ENCODE peak calls at places on chromosomes 5 and 9, in four cellular contexts. R is endodermal cell, W is GM12878, V is fibroblast of lung. J is an unnamed sample.

GRCh38 chr5:93092349-93093105 is 488.5 kb downstream of the NR2F1-AS1 start:
- DNase-seq in R (no peak), W (no peak), V (peak), J (peak)

GRCh38 chr9:97555164-97555563 is 53.7 kb downstream of the TMOD1 start:
- DNase-seq in W (no peak), R (no peak), V (peak), J (peak)

GRCh38 chr9:111108946-111109345 is 70.7 kb upstream of the LPAR1 start:
- DNase-seq in R (no peak), W (no peak), V (peak), J (peak)

GRCh38 chr9:136618578-136619547 is 43.9 kb upstream of the EGFL7 start:
- DNase-seq in V (no peak), W (no peak), R (no peak), J (no peak)

GRCh38 chr9:136402067-136402466 is 2.1 kb upstream of the SNAPC4 start:
- DNase-seq in V (no peak), R (no peak), W (no peak), J (no peak)

GRCh38 chr5:176816791-176817272 is 6.5 kb downstream of the UNC5A start:
- DNase-seq in W (no peak), R (no peak), V (no peak), J (no peak)

GRCh38 chr9:97382099-97382718 is 29.7 kb upstream of the TDRD7 start:
- DNase-seq in V (no peak), R (no peak), W (no peak), J (no peak)

GRCh38 chr9:99020786-99021436 is 77.2 kb downstream of the COL15A1 start:
- DNase-seq in V (no peak), W (no peak), R (peak), J (no peak)

GRCh38 chr5:147216552-147217154 is 18.2 kb upstream of the STK32A start:
- DNase-seq in V (peak), W (no peak), R (peak), J (no peak)

GRCh38 chr9:14661421-14662059 is 31.7 kb downstream of the ZDHHC21 start:
- DNase-seq in R (no peak), V (peak), W (no peak), J (peak)

GRCh38 chr9:96021616-96022444 is 146.3 kb downstream of the ERCC6L2 start:
- DNase-seq in W (no peak), V (no peak), R (peak), J (peak)

GRCh38 chr5:133226186-133226585 is 174.4 kb downstream of the HSPA4 start:
- DNase-seq in V (no peak), W (no peak), R (peak), J (no peak)

GRCh38 chr9:84953797-84954695 is 284.5 kb downstream of the NTRK2 start:
- DNase-seq in W (no peak), V (peak), R (peak), J (peak)

GRCh38 chr5:172058088-172058487 is 51.6 kb upstream of the FBXW11 start:
- DNase-seq in V (no peak), R (no peak), W (no peak), J (no peak)

GRCh38 chr5:95984287-95984938 is 22.8 kb upstream of the ELL2 start:
- DNase-seq in W (no peak), R (no peak), V (peak), J (peak)

GRCh38 chr5:173984218-173984617 is 4.8 kb upstream of the C5orf47 start:
- DNase-seq in V (peak), R (peak), W (no peak), J (peak)

GRCh38 chr5:114360816-114361723 is 800 bp upstream of the KCNN2 start:
- DNase-seq in R (peak), W (no peak), V (no peak), J (peak)

GRCh38 chr5:114362197-114362976 is 517 bp downstream of the KCNN2 start:
- DNase-seq in W (no peak), V (peak), R (no peak), J (peak)

GRCh38 chr5:114361724-114362196 is at the start of gene KCNN2:
- DNase-seq in V (peak), W (peak), R (peak), J (peak)

GRCh38 chr5:114363837-114364236 is 2.0 kb downstream of the KCNN2 start:
- DNase-seq in R (no peak), W (no peak), V (no peak), J (no peak)

DNA sequence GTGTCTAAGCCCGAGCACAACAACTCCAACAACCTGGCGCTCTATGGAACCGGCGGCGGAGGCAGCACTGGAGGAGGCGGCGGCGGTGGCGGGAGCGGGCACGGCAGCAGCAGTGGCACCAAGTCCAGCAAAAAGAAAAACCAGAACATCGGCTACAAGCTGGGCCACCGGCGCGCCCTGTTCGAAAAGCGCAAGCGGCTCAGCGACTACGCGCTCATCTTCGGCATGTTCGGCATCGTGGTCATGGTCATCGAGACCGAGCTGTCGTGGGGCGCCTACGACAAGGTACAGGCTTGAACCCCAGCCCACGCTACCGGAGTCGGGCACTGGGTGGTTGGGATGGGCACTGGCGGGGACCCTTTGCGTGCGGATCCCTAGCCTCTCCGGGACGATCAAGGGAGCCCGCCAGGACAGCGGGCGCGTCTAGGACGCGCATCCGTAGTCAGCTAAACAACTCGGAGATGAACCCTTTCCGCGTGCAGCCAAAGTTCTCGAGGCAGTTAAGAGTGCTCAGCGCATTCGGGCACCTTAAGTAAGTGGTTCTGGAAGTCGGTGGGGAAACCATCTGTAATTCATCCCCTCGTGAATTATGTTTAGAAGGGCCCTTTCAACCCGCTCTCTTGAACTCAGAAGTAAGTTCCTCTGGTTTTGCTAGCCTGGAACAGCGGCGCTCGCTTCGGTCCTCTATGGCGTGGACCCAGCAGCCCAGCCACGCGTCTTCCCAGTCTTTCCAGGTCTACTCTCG is 1.3 kb downstream of the KCNN2 start:
- DNase-seq in V (no peak), W (no peak), R (peak), J (peak)
- H3K4me3 ChIP-seq in V (peak), W (no peak), R (peak), J (no peak)

DNA sequence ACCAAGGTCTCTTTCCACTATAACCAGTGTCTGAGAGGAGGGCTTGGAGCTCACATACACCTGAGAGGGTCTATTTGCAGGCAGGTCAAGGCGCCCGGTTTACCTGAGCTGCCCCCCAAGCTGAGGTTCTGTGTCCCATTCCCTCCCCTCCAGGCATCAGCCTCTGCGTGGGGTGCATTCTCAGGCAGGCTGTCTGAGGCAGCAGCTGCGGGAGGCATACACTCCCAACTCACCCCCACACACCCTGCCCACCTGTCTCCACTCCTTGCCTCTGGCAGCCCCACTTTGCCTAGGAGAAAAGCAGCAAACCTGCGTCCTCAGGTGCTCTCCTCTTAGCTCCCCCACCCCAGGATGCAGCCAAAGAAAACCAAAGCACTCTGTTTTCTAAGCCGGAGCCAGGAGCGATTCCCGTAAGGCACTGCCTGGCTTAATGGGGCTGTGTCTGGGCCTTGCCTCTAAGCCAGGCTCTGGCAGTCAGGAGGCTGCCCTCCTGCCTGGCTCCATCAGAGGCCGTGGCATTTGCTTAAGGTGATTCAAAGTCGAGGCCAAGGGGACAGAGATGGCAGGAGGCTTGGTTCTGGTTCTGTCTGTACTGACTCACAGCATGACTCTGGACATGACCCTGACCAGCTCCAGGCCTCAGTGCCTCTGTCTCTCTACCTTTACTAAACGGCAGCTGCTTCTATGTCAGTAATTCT is 139.2 kb upstream of the TRIM32 start:
- DNase-seq in R (no peak), W (no peak), V (no peak), J (no peak)
- H3K9ac ChIP-seq in R (no peak), W (no peak), V (no peak), J (peak)

GRCh38 chr9:122057211-122057610 is 35.9 kb downstream of the TTLL11 start:
- DNase-seq in R (no peak), V (no peak), W (no peak), J (no peak)

GRCh38 chr9:122058051-122058450 is 35.1 kb downstream of the TTLL11 start:
- DNase-seq in R (no peak), V (no peak), W (no peak), J (no peak)

GRCh38 chr9:122060481-122060880 is 32.6 kb downstream of the TTLL11 start:
- DNase-seq in R (no peak), W (no peak), V (no peak), J (no peak)

GRCh38 chr9:122058707-122059106 is 34.4 kb downstream of the TTLL11 start:
- DNase-seq in W (no peak), V (no peak), R (no peak), J (no peak)

GRCh38 chr9:122059214-122059978 is 33.7 kb downstream of the TTLL11 start:
- DNase-seq in W (no peak), V (no peak), R (no peak), J (no peak)
- H3K4me3 ChIP-seq in W (no peak), V (no peak), R (no peak), J (no peak)

GRCh38 chr9:36854751-36855150 is 179.3 kb downstream of the PAX5 start:
- DNase-seq in R (no peak), V (no peak), W (no peak), J (no peak)

GRCh38 chr9:36854034-36854433 is 180.0 kb downstream of the PAX5 start:
- DNase-seq in V (no peak), W (no peak), R (no peak), J (no peak)

GRCh38 chr9:36853233-36853632 is 180.8 kb downstream of the PAX5 start:
- DNase-seq in V (no peak), R (no peak), W (no peak), J (no peak)

GRCh38 chr9:36858805-36859375 is 175.2 kb downstream of the PAX5 start:
- DNase-seq in W (no peak), R (peak), V (no peak), J (no peak)

GRCh38 chr9:36855443-36856315 is 178.4 kb downstream of the PAX5 start:
- DNase-seq in R (peak), V (no peak), W (no peak), J (no peak)
- H3K9ac ChIP-seq in R (no peak), V (no peak), W (no peak), J (no peak)

GRCh38 chr5:122581629-122582028 is 193.3 kb upstream of the SNX2 start:
- DNase-seq in W (no peak), R (peak), V (no peak), J (no peak)

GRCh38 chr5:122585111-122585415 is 189.8 kb upstream of the SNX2 start:
- DNase-seq in W (no peak), R (no peak), V (no peak), J (no peak)

GRCh38 chr5:122586351-122586750 is 188.5 kb upstream of the SNX2 start:
- DNase-seq in V (peak), R (no peak), W (no peak), J (peak)

GRCh38 chr5:122584411-122585110 is 190.3 kb upstream of the SNX2 start:
- DNase-seq in R (no peak), V (no peak), W (no peak), J (no peak)
- H3K4me3 ChIP-seq in R (no peak), V (no peak), W (no peak), J (peak)

GRCh38 chr5:123518111-123518510 is 6.1 kb downstream of the CSNK1G3 start:
- DNase-seq in W (no peak), R (no peak), V (no peak), J (no peak)

GRCh38 chr5:123515904-123516303 is 3.9 kb downstream of the CSNK1G3 start:
- DNase-seq in V (no peak), R (no peak), W (no peak), J (no peak)

GRCh38 chr5:123524146-123524545 is 12.2 kb downstream of the CSNK1G3 start:
- DNase-seq in R (no peak), V (no peak), W (no peak), J (no peak)

GRCh38 chr5:123517479-123517878 is 5.5 kb downstream of the CSNK1G3 start:
- DNase-seq in W (no peak), V (no peak), R (no peak), J (no peak)

DNA sequence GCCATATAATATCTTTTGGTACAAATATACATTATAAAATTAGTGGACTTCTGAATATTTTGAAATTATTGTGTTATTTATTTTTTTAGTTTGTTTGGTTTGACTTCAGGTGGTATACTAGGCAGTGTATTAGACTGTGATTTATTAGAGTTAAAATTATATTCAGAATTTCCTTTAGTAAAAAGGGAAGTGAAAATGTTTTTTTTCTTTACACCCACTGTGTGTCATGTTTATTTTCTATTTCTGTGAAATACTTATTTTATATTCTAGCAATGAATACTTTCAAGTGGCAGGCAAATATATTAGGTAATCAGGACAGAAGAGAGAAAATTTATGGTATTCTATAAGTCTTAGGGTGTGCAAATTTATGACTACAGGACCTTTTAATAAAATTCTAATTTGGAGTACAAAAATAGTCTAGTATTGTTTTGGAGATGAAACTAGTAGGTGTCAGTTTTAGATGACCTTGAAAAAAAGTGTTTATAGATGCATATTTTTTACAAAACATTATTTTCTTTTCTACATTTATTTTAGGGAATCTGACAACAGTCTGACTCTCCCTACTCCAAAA is 8.8 kb downstream of the CSNK1G3 start:
- DNase-seq in R (no peak), W (no peak), V (no peak), J (no peak)
- H3K9ac ChIP-seq in R (no peak), W (no peak), V (no peak), J (no peak)